ENCODE peak calls at places on chromosome 4, in nine cellular contexts. D, B, C, M, U, J, Y, Q and G are unnamed samples.

GRCh38 chr4:29467044-29467717 is 1253.0 kb upstream of the PCDH7 start:
- DNase-seq in J (no peak), Y (no peak), D (no peak), B (no peak), M (no peak), U (no peak), C (no peak), Q (no peak), G (no peak)

GRCh38 chr4:53688186-53688790 is 97.0 kb upstream of the LNX1 start:
- DNase-seq in D (no peak), M (no peak), B (no peak), U (no peak), Y (no peak), J (no peak), C (no peak), Q (peak; percentile 85), G (peak; percentile 75)

GRCh38 chr4:90317785-90318184 is 190.6 kb downstream of the CCSER1 start:
- DNase-seq in M (no peak), Q (peak; percentile 71), U (no peak), B (no peak), C (no peak), D (no peak), J (no peak), Y (no peak), G (no peak)

GRCh38 chr4:54165011-54165410 is 64.1 kb upstream of the PDGFRA start:
- DNase-seq in Q (no peak), U (no peak), C (no peak), M (no peak), B (no peak), D (no peak), Y (no peak), J (no peak), G (no peak)

GRCh38 chr4:6854098-6854744 is 55.4 kb upstream of the TBC1D14 start:
- DNase-seq in M (no peak), J (no peak), Y (no peak), Q (no peak), D (no peak), C (no peak), B (no peak), U (no peak), G (peak; percentile 9)

GRCh38 chr4:38101563-38101962 is 141.4 kb downstream of the PTTG2 start:
- DNase-seq in C (no peak), B (no peak), U (no peak), M (no peak), J (no peak), Q (no peak), D (no peak), Y (no peak), G (peak; percentile 94)

GRCh38 chr4:64146030-64146429 is 263.2 kb downstream of the TECRL start:
- DNase-seq in M (no peak), B (no peak), J (no peak), Y (no peak), Q (no peak), U (no peak), C (no peak), D (no peak), G (peak; percentile 71)

GRCh38 chr4:172155838-172156345 is 342.7 kb downstream of the GALNTL6 start:
- DNase-seq in C (no peak), U (no peak), D (no peak), Y (no peak), B (no peak), J (no peak), Q (no peak), M (no peak), G (no peak)

GRCh38 chr4:60344908-60345307 is 855.2 kb upstream of the ADGRL3 start:
- DNase-seq in J (no peak), D (no peak), U (no peak), Y (no peak), Q (no peak), B (no peak), M (no peak), C (peak; percentile 14), G (no peak)

GRCh38 chr4:128220286-128221235 is 67.1 kb downstream of the PGRMC2 start:
- DNase-seq in U (no peak), D (no peak), Q (peak; percentile 81), J (peak; percentile 41), B (no peak), Y (no peak), C (no peak), M (no peak), G (no peak)

GRCh38 chr4:17085416-17085815 is 187.0 kb upstream of the LDB2 start:
- DNase-seq in M (no peak), J (no peak), B (no peak), U (no peak), Q (no peak), Y (no peak), C (no peak), D (no peak), G (no peak)

GRCh38 chr4:134313591-134313990 is 112.0 kb upstream of the PABPC4L start:
- DNase-seq in M (no peak), Y (no peak), Q (no peak), D (no peak), J (no peak), U (no peak), B (no peak), C (no peak), G (no peak)

GRCh38 chr4:139416073-139416673 is 37.7 kb upstream of the RAB33B start:
- DNase-seq in D (no peak), M (no peak), C (no peak), Q (no peak), B (no peak), J (peak; percentile 66), Y (no peak), U (no peak), G (peak; percentile 66)

GRCh38 chr4:120406960-120407359 is 340.3 kb upstream of the MAD2L1 start:
- DNase-seq in D (no peak), J (peak; percentile 26), M (no peak), C (no peak), B (no peak), Q (no peak), U (no peak), Y (no peak), G (no peak)

GRCh38 chr4:24794916-24795665 is at the start of gene SOD3:
- DNase-seq in J (peak; percentile 91), M (no peak), C (peak; percentile 72), Q (peak; percentile 98), B (peak; percentile 95), Y (peak; percentile 77), U (peak; percentile 79), D (peak; percentile 48), G (peak; percentile 87)

GRCh38 chr4:140330311-140330900 is 43.0 kb upstream of the SCOC start:
- DNase-seq in Q (no peak), U (no peak), D (no peak), M (no peak), Y (no peak), J (peak; percentile 62), B (no peak), C (no peak), G (no peak)

DNA sequence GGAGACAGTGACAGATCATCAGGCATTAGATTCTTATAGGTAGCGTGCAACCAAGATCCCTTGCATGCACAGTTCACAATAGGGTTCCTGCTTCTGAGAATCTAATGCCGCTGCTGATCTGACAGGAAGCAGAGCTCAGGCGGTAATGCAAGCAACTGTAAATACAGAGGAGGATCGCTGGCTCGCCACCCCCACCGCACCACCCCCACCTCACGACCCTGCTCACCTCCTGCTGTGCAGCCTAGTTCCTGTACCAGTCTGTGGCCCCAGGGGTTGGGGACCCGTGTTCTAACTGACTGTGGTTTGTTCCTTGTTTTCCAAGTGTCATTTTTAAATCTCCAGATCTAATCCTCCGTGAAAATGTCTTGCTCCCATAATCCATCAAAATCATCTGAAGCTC is 89.0 kb upstream of the MAPK10 start:
- DNase-seq in Y (no peak), M (no peak), Q (no peak), B (no peak), C (no peak), U (no peak), J (no peak), D (no peak), G (no peak)
- H3K4me3 ChIP-seq in Y (no peak overlapping the region), M (no peak overlapping the region), Q (no peak overlapping the region), B (no peak overlapping the region), C (no peak overlapping the region), U (no peak overlapping the region), J (no peak overlapping the region), D (no peak overlapping the region), G (no peak overlapping the region)

GRCh38 chr4:20124317-20125026 is 127.2 kb upstream of the SLIT2 start:
- DNase-seq in C (no peak), M (no peak), U (no peak), Q (no peak), B (no peak), Y (no peak), D (no peak), J (no peak), G (no peak)
- H3K4me3 ChIP-seq in C (no peak overlapping the region), M (no peak overlapping the region), U (no peak overlapping the region), Q (no peak overlapping the region), B (no peak overlapping the region), Y (no peak overlapping the region), D (no peak overlapping the region), J (no peak overlapping the region), G (no peak overlapping the region)

DNA sequence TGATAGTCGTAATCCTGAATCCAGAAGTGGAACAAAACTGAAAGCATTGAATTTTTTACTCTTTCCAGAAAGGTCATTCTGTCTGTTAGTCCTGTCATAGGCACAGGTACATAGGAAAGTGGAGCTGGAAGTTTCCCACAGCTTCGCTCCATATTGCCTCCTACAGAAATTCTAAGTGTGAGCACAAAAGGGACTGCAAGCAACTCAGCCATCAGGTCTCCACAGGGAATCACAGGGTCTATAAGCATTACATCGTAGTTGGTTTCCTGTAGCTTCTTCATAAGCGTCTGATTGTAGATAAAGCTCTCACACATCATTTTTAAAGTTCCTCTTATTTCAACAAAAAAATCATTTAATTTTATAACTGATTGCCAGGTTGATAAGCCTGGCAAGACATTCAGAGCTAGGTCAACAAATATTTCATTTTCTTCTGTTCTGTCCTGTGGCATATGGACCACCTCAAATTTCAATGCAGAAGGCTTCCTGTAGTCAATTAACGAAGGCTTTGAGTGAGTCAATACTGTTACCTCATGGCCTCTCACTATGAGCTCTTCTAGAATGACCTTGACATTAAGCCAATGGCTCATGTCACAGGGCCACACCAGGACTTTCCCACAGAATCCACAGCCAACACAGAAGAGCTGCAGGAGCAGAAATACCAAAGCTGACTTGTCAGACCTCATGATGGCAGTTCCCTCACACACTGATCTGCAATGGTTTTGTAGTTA is at the start of gene UGT2A3:
- DNase-seq in C (no peak), D (no peak), Q (no peak), M (no peak), J (peak; percentile 41), Y (no peak), U (no peak), B (no peak), G (no peak)
- H3K4me3 ChIP-seq in C (no peak within 1 kb of the TSS), D (no peak within 1 kb of the TSS), Q (no peak within 1 kb of the TSS), M (no peak within 1 kb of the TSS), J (no peak within 1 kb of the TSS), Y (no peak within 1 kb of the TSS), U (no peak within 1 kb of the TSS), B (no peak within 1 kb of the TSS), G (no peak within 1 kb of the TSS)

GRCh38 chr4:105304085-105304484 is 157.4 kb downstream of the TET2 start:
- DNase-seq in U (no peak), B (no peak), Y (no peak), Q (no peak), M (no peak), D (no peak), J (no peak), C (no peak), G (no peak)

GRCh38 chr4:105306158-105306781 is 159.6 kb downstream of the TET2 start:
- DNase-seq in Q (peak; percentile 62), U (no peak), D (no peak), J (no peak), B (no peak), M (no peak), C (no peak), Y (no peak), G (no peak)

GRCh38 chr4:105306820-105307219 is 160.1 kb downstream of the TET2 start:
- DNase-seq in J (no peak), D (no peak), U (no peak), Q (no peak), M (no peak), B (no peak), Y (no peak), C (no peak), G (no peak)

GRCh38 chr4:105305019-105305836 is 158.6 kb downstream of the TET2 start:
- DNase-seq in Q (no peak), M (no peak), D (no peak), B (no peak), Y (no peak), J (no peak), U (no peak), C (no peak), G (no peak)
- H3K4me3 ChIP-seq in Q (no peak overlapping the region), M (no peak overlapping the region), D (no peak overlapping the region), B (no peak overlapping the region), Y (no peak overlapping the region), J (no peak overlapping the region), U (no peak overlapping the region), C (no peak overlapping the region), G (no peak overlapping the region)